ENCODE peak calls at places on chromosome 4, in five cellular contexts. Q is H9, X is neuronal stem cell, W is mesenchymal stem cell, T is H1. R is an unnamed sample.

GRCh38 chr4:53100801-53101581 is 238.9 kb downstream of the RASL11B start:
- DNase-seq in Q (no peak), W (peak), X (no peak), T (no peak), R (peak)

GRCh38 chr4:159206427-159206871 is 103.6 kb downstream of the RAPGEF2 start:
- DNase-seq in X (no peak), W (peak), Q (no peak), T (no peak), R (no peak)

GRCh38 chr4:164239433-164239832 is 514.5 kb upstream of the SMIM31 start:
- DNase-seq in X (no peak), W (no peak), Q (no peak), T (no peak), R (no peak)

GRCh38 chr4:112557676-112558411 is 41.9 kb upstream of the NEUROG2 start:
- DNase-seq in X (no peak), Q (no peak), T (no peak), W (no peak), R (peak)

GRCh38 chr4:25050370-25051098 is 19.8 kb upstream of the LGI2 start:
- DNase-seq in Q (no peak), W (no peak), X (no peak), T (no peak), R (no peak)

GRCh38 chr4:84583871-84584373 is 995 bp downstream of the CDS1 start:
- DNase-seq in Q (no peak), W (peak), T (no peak), X (no peak), R (no peak)

GRCh38 chr4:75821966-75822365 is 80.3 kb downstream of the PPEF2 start:
- DNase-seq in Q (no peak), W (no peak), X (no peak), T (no peak), R (no peak)

GRCh38 chr4:141643557-141643956 is 7.2 kb downstream of the IL15 start:
- DNase-seq in W (peak), X (no peak), T (no peak), Q (no peak), R (peak)

GRCh38 chr4:13983189-13983790 is 355.8 kb upstream of the BOD1L1 start:
- DNase-seq in Q (no peak), W (no peak), X (no peak), T (no peak), R (no peak)

GRCh38 chr4:184648220-184649025 is 824 bp downstream of the CASP3 start:
- DNase-seq in T (peak), W (peak), X (peak), Q (peak), R (peak)

GRCh38 chr4:80125252-80126177 is 52.5 kb upstream of the ANTXR2 start:
- DNase-seq in X (no peak), T (no peak), Q (no peak), W (peak), R (no peak)

GRCh38 chr4:81069706-81070331 is 39.3 kb downstream of the BMP3 start:
- DNase-seq in Q (peak), X (peak), T (peak), W (peak), R (peak)

GRCh38 chr4:87068591-87069021 is 133.8 kb downstream of the AFF1 start:
- DNase-seq in T (no peak), W (no peak), X (no peak), Q (no peak), R (no peak)

DNA sequence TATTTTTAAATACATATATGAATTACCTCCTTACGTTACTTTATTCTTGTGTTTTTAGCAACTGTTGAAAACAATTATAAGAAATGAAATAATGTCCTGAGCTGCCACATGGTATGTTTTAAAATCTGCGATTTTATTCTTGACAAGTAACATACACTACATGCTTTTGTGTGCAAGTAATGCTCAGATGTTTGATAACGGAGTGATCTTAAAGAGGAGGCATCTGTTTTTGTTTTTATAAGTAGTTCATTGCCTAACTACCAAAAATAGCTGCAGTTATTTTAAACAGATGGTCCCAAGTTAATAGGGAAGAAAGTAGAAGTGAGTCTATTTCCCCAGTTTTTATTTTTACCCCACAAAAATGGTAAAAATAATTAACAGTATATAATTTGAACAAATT is 55.2 kb downstream of the GAB1 start:
- DNase-seq in Q (no peak), X (no peak), W (peak), T (no peak), R (peak)
- H2BK12ac ChIP-seq in Q (no peak), X (no peak), W (no peak), T (no peak), R (no peak)

GRCh38 chr4:78417603-78418002 is 134.0 kb upstream of the ANXA3 start:
- DNase-seq in Q (no peak), W (no peak), T (no peak), X (no peak), R (no peak)
- H2BK12ac ChIP-seq in Q (no peak), W (no peak), T (no peak), X (no peak), R (no peak)

DNA sequence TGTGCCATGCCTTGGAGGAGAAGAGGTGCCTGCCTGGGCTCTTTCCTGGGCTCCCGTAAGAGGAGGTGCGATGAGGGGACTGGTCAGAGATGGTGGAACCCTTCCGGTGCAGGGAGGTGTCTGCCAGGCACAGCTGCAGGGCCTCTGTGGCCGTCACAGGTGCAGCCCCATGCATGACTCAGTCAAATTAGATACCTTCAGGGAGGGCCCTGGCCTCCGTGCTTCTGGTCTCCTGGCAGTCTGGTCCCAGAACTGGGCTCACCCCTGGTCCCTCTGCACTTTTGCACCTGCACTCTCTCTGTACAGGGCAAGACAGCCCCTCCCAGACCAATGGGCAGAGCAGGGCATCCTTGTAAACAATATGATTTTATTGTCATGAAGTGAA is 49.9 kb upstream of the LRPAP1 start:
- DNase-seq in T (no peak), X (no peak), W (no peak), Q (no peak), R (no peak)
- H2BK12ac ChIP-seq in T (no peak), X (no peak), W (no peak), Q (no peak), R (no peak)

DNA sequence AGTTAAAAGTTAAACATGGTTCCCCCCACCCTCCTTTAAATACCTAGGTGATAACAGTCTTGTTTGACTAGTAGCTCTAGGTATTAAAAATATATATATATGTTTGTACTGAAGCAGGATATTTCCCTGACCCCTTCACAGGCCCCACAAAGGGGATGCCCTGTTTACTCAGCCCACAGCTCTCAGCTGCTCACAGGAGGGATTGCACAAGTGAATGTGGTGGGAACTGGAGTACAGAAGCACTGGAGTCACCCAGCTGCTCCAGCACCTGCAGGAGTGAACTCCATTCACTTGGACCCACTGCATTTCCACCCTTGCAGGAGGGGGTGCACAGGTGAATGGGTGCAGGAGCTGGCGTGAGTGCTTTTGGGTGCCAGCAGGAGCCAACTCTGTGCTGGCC is 99.3 kb upstream of the TLR3 start:
- DNase-seq in X (no peak), W (no peak), Q (no peak), T (no peak), R (no peak)
- H2BK12ac ChIP-seq in X (no peak), W (no peak), Q (no peak), T (no peak), R (peak)

R was measured in trophoblast cell.